ENCODE peak calls at places on chromosomes 6 and 20, in four cellular contexts. B is SK-N-SH, N is K562, D is A549. K is an unnamed sample.

GRCh38 chr6:36963451-36964290 is 9.1 kb downstream of the PI16 start:
- DNase-seq in B (no peak), D (no peak), N (no peak), K (no peak)

GRCh38 chr20:59063358-59064213 is 21.0 kb upstream of the PRELID3B start:
- DNase-seq in N (no peak), D (peak), B (peak), K (no peak)

GRCh38 chr20:33169176-33169794 is 1.3 kb downstream of the BPIFA2 start:
- DNase-seq in B (no peak), N (peak), D (no peak), K (no peak)

GRCh38 chr6:70421509-70421908 is 8.2 kb downstream of the FAM135A start:
- DNase-seq in D (no peak), B (no peak), N (no peak), K (no peak)

GRCh38 chr6:33840064-33840926 is 36.5 kb upstream of the MLN start:
- DNase-seq in N (peak), B (no peak), D (peak), K (peak)

GRCh38 chr6:6699741-6700367 is 111.3 kb downstream of the LY86 start:
- DNase-seq in N (peak), D (peak), B (peak), K (no peak)

GRCh38 chr6:133623065-133623464 is 265.8 kb upstream of the TCF21 start:
- DNase-seq in N (no peak), D (no peak), B (no peak), K (no peak)

GRCh38 chr20:41905186-41905585 is 287.0 kb upstream of the CHD6 start:
- DNase-seq in D (no peak), N (no peak), B (no peak), K (no peak)

GRCh38 chr20:24770628-24771556 is 178.2 kb upstream of the CST7 start:
- DNase-seq in N (no peak), B (no peak), D (no peak), K (no peak)

GRCh38 chr6:20876016-20876415 is 341.8 kb downstream of the CDKAL1 start:
- DNase-seq in B (peak), D (no peak), N (no peak), K (no peak)

GRCh38 chr20:62804632-62805364 is at the start of gene OGFR:
- DNase-seq in N (peak), D (no peak), B (peak), K (no peak)

GRCh38 chr6:16909599-16910360 is 148.5 kb upstream of the ATXN1 start:
- DNase-seq in D (no peak), B (no peak), N (no peak), K (no peak)

GRCh38 chr6:21371676-21372161 is 221.8 kb upstream of the SOX4 start:
- DNase-seq in N (no peak), D (no peak), B (no peak), K (no peak)

GRCh38 chr6:143125896-143126573 is 65.3 kb downstream of the AIG1 start:
- DNase-seq in D (no peak), N (no peak), B (no peak), K (no peak)

GRCh38 chr20:50187403-50188051 is 3.1 kb upstream of the CEBPB start:
- DNase-seq in N (peak), B (no peak), D (no peak), K (no peak)

GRCh38 chr6:45959534-45960195 is 56.0 kb downstream of the CLIC5 start:
- DNase-seq in N (no peak), D (no peak), B (no peak), K (no peak)

GRCh38 chr20:25072226-25072811 is 9.6 kb downstream of the VSX1 start:
- DNase-seq in N (no peak), B (no peak), D (no peak), K (no peak)

GRCh38 chr6:19723533-19723932 is 113.6 kb upstream of the ID4 start:
- DNase-seq in D (peak), B (no peak), N (no peak), K (no peak)

GRCh38 chr6:85417336-85417735 is 32.5 kb upstream of the NT5E start:
- DNase-seq in N (no peak), B (no peak), D (no peak), K (no peak)

GRCh38 chr20:61608275-61609085 is 356.4 kb downstream of the CDH4 start:
- DNase-seq in N (peak), D (no peak), B (no peak), K (no peak)

GRCh38 chr6:51459958-51460357 is 627.5 kb downstream of the PKHD1 start:
- DNase-seq in B (no peak), N (no peak), D (no peak), K (peak)

GRCh38 chr20:13644010-13644409 is 5.3 kb upstream of the TASP1 start:
- DNase-seq in D (no peak), B (no peak), N (no peak), K (no peak)

GRCh38 chr6:109389650-109390274 is 7.5 kb upstream of the CD164 start:
- DNase-seq in N (no peak), B (no peak), D (no peak), K (no peak)

GRCh38 chr6:33904050-33904827 is 100.4 kb upstream of the MLN start:
- DNase-seq in D (no peak), B (no peak), N (peak), K (peak)

GRCh38 chr6:106370639-106371038 is 10.1 kb downstream of the CRYBG1 start:
- DNase-seq in B (no peak), N (no peak), D (no peak), K (no peak)

GRCh38 chr6:37777272-37777736 is 42.2 kb upstream of the ZFAND3 start:
- DNase-seq in B (no peak), D (no peak), N (no peak), K (peak)

GRCh38 chr20:38112943-38113294 is 52.2 kb downstream of the TGM2 start:
- DNase-seq in B (no peak), D (no peak), N (no peak), K (no peak)

GRCh38 chr6:24788031-24788665 is 10.6 kb downstream of the ARMH2 start:
- DNase-seq in D (no peak), B (no peak), N (no peak), K (no peak)

GRCh38 chr20:55132523-55132922 is 657.1 kb downstream of the DOK5 start:
- DNase-seq in D (no peak), B (no peak), N (no peak), K (no peak)

GRCh38 chr20:19256085-19256484 is 43.6 kb downstream of the SLC24A3 start:
- DNase-seq in N (no peak), D (no peak), B (no peak), K (no peak)
- TF ChIP-seq MAX in N (no peak), D (no peak), B (no peak), K (no peak)

GRCh38 chr6:151452750-151453427 is 963 bp upstream of the RMND1 start:
- DNase-seq in B (peak), D (no peak), N (no peak), K (no peak)

GRCh38 chr6:151447237-151447636 is 4.7 kb downstream of the RMND1 start:
- DNase-seq in N (no peak), D (no peak), B (no peak), K (no peak)

GRCh38 chr6:151448623-151449022 is 3.3 kb downstream of the RMND1 start:
- DNase-seq in D (no peak), B (no peak), N (peak), K (no peak)

GRCh38 chr6:151451417-151451949 is 443 bp downstream of the RMND1 start:
- DNase-seq in N (no peak), D (no peak), B (no peak), K (no peak)

GRCh38 chr6:151451950-151452749 is at the start of gene RMND1:
- DNase-seq in B (peak), D (peak), N (peak), K (peak)
- TF ChIP-seq EP300 in B (peak), D (no peak), N (peak), K (peak)

GRCh38 chr6:3696525-3696924 is 55.0 kb downstream of the PXDC1 start:
- DNase-seq in D (no peak), N (no peak), B (no peak), K (no peak)
- TF ChIP-seq MAX in D (no peak), N (no peak), B (no peak), K (no peak)

GRCh38 chr6:150684715-150685459 is 85.2 kb downstream of the PLEKHG1 start:
- DNase-seq in B (no peak), N (no peak), D (no peak), K (no peak)
- TF ChIP-seq EP300 in B (no peak), N (no peak), D (no peak), K (no peak)